ENCODE peak calls at places on chromosomes 3 and 15, in ten cellular contexts. One of them, this sample, is unnamed.

GRCh38 chr3:55461896-55462295 is 25.2 kb downstream of the WNT5A start:
- DNase-seq in ovary: no peak
- DNase-seq in A549: no peak
- DNase-seq in GM12878: no peak
- DNase-seq in spleen: no peak
- DNase-seq in uterus: no peak
- DNase-seq in lower leg skin: no peak
- DNase-seq in stomach: no peak
- DNase-seq in heart left ventricle: no peak
- DNase-seq in transverse colon: no peak
- DNase-seq in this sample: no peak

GRCh38 chr3:144343343-144343742 is 371.7 kb downstream of the DIPK2A start:
- DNase-seq in ovary: no peak
- DNase-seq in A549: no peak
- DNase-seq in GM12878: no peak
- DNase-seq in spleen: no peak
- DNase-seq in uterus: no peak
- DNase-seq in lower leg skin: no peak
- DNase-seq in stomach: no peak
- DNase-seq in heart left ventricle: no peak
- DNase-seq in transverse colon: no peak
- DNase-seq in this sample: no peak

GRCh38 chr3:121999931-122000330 is 22.1 kb downstream of the ILDR1 start:
- DNase-seq in ovary: no peak
- DNase-seq in A549: no peak
- DNase-seq in GM12878: no peak
- DNase-seq in spleen: no peak
- DNase-seq in uterus: no peak
- DNase-seq in lower leg skin: no peak
- DNase-seq in stomach: no peak
- DNase-seq in heart left ventricle: no peak
- DNase-seq in transverse colon: no peak
- DNase-seq in this sample: no peak

GRCh38 chr3:103976931-103977339 is 1389.8 kb upstream of the ALCAM start:
- DNase-seq in ovary: no peak
- DNase-seq in A549: no peak
- DNase-seq in GM12878: no peak
- DNase-seq in spleen: no peak
- DNase-seq in uterus: no peak
- DNase-seq in lower leg skin: no peak
- DNase-seq in stomach: no peak
- DNase-seq in heart left ventricle: no peak
- DNase-seq in transverse colon: no peak
- DNase-seq in this sample: no peak

GRCh38 chr3:52535411-52536111 is 844 bp upstream of the UQCC5 start:
- DNase-seq in ovary: peak; percentile 31
- DNase-seq in A549: no peak
- DNase-seq in GM12878: no peak
- DNase-seq in spleen: peak; percentile 56
- DNase-seq in uterus: no peak
- DNase-seq in lower leg skin: no peak
- DNase-seq in stomach: no peak
- DNase-seq in heart left ventricle: no peak
- DNase-seq in transverse colon: no peak
- DNase-seq in this sample: peak; percentile 26

GRCh38 chr3:172918165-172918564 is 167.6 kb downstream of the ECT2 start:
- DNase-seq in ovary: no peak
- DNase-seq in A549: no peak
- DNase-seq in GM12878: no peak
- DNase-seq in spleen: no peak
- DNase-seq in uterus: no peak
- DNase-seq in lower leg skin: no peak
- DNase-seq in stomach: no peak
- DNase-seq in heart left ventricle: no peak
- DNase-seq in transverse colon: no peak
- DNase-seq in this sample: no peak

GRCh38 chr3:31906182-31906581 is 74.9 kb downstream of the OSBPL10 start:
- DNase-seq in ovary: no peak
- DNase-seq in A549: no peak
- DNase-seq in GM12878: no peak
- DNase-seq in spleen: no peak
- DNase-seq in uterus: no peak
- DNase-seq in lower leg skin: no peak
- DNase-seq in stomach: no peak
- DNase-seq in heart left ventricle: no peak
- DNase-seq in transverse colon: no peak
- DNase-seq in this sample: no peak

GRCh38 chr15:89666147-89666857 is 11.0 kb upstream of the KIF7 start:
- DNase-seq in ovary: no peak
- DNase-seq in A549: no peak
- DNase-seq in GM12878: no peak
- DNase-seq in spleen: no peak
- DNase-seq in uterus: no peak
- DNase-seq in lower leg skin: no peak
- DNase-seq in stomach: no peak
- DNase-seq in heart left ventricle: no peak
- DNase-seq in transverse colon: no peak
- DNase-seq in this sample: no peak

GRCh38 chr3:71504250-71505036 is 79.1 kb downstream of the FOXP1 start:
- DNase-seq in ovary: no peak
- DNase-seq in A549: peak; percentile 85
- DNase-seq in GM12878: no peak
- DNase-seq in spleen: no peak
- DNase-seq in uterus: no peak
- DNase-seq in lower leg skin: no peak
- DNase-seq in stomach: no peak
- DNase-seq in heart left ventricle: no peak
- DNase-seq in transverse colon: no peak
- DNase-seq in this sample: peak; percentile 56

GRCh38 chr3:123201557-123202427 is at the start of gene SEC22A:
- DNase-seq in ovary: peak; percentile 92
- DNase-seq in A549: peak; percentile 93
- DNase-seq in GM12878: peak; percentile 89
- DNase-seq in spleen: peak; percentile 99
- DNase-seq in uterus: peak; percentile 94
- DNase-seq in lower leg skin: peak; percentile 90
- DNase-seq in stomach: peak; percentile 95
- DNase-seq in heart left ventricle: peak; percentile 93
- DNase-seq in transverse colon: peak; percentile 97
- DNase-seq in this sample: peak; percentile 94
- TF ChIP-seq POLR2A in ovary: peak; percentile 75
- TF ChIP-seq POLR2A in A549: peak; percentile 71
- TF ChIP-seq POLR2A in GM12878: peak; percentile 86
- TF ChIP-seq POLR2A in spleen: peak; percentile 7
- TF ChIP-seq POLR2A in uterus: peak; percentile 66
- TF ChIP-seq POLR2A in lower leg skin: peak; percentile 36
- TF ChIP-seq POLR2A in stomach: no peak
- TF ChIP-seq POLR2A in heart left ventricle: peak; percentile 80
- TF ChIP-seq POLR2A in transverse colon: peak; percentile 76
- TF ChIP-seq POLR2A in this sample: peak; percentile 77

DNA sequence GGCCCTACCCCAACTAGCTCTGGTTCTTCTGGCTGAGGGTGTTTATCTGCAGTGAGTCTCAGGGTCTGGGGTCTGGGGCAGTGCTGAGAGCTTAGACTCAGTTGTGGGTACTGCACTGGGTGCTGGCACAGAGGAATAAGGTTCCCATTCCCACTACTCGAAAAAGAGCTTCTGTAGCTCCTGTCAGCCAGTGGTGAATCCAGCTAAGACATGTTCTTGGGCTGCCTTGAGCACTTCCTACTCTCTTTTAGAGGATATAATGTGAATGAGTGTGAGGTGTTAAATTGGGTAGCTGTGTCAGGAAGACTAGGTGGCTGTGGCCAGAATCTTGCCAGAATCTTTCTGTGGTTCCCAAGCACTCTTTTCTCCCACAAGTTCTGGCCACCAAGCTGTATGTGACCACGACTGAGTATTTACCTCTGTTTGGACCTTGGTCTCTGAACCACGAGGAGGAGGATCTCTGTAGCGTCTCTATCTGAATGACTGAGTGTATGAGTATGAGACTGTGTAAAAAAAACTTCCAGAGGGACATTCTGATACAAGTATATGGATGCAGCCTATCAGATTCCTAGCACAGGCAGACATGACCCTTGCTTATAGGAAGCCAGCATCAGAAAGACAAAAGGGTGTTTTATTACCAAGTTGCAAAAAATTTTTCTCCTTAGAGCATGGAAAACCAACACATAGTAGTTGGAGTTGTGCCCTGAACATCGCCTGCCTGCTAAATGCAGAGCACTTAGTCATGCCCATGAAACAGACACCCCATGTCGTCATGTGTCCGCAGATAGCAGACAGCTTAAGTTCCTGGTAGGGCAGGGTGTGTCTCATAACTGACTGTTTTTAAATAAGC is 30.6 kb downstream of the DAG1 start:
- DNase-seq in ovary: peak; percentile 41
- DNase-seq in A549: peak; percentile 92
- DNase-seq in GM12878: no peak
- DNase-seq in spleen: no peak
- DNase-seq in uterus: peak; percentile 77
- DNase-seq in lower leg skin: peak; percentile 83
- DNase-seq in stomach: peak; percentile 53
- DNase-seq in heart left ventricle: no peak
- DNase-seq in transverse colon: peak; percentile 68
- DNase-seq in this sample: peak; percentile 76
- TF ChIP-seq POLR2A in ovary: no peak
- TF ChIP-seq POLR2A in A549: no peak
- TF ChIP-seq POLR2A in GM12878: no peak
- TF ChIP-seq POLR2A in spleen: no peak
- TF ChIP-seq POLR2A in uterus: no peak
- TF ChIP-seq POLR2A in lower leg skin: no peak
- TF ChIP-seq POLR2A in stomach: no peak
- TF ChIP-seq POLR2A in heart left ventricle: no peak
- TF ChIP-seq POLR2A in transverse colon: no peak
- TF ChIP-seq POLR2A in this sample: no peak

GRCh38 chr15:66359740-66360139 is 3.3 kb upstream of the TIPIN start:
- DNase-seq in ovary: no peak
- DNase-seq in A549: peak; percentile 20
- DNase-seq in GM12878: peak; percentile 24
- DNase-seq in spleen: no peak
- DNase-seq in uterus: no peak
- DNase-seq in lower leg skin: no peak
- DNase-seq in stomach: no peak
- DNase-seq in heart left ventricle: no peak
- DNase-seq in transverse colon: peak; percentile 20
- DNase-seq in this sample: no peak

GRCh38 chr15:66356069-66356358 is 471 bp downstream of the TIPIN start:
- DNase-seq in ovary: no peak
- DNase-seq in A549: no peak
- DNase-seq in GM12878: no peak
- DNase-seq in spleen: no peak
- DNase-seq in uterus: no peak
- DNase-seq in lower leg skin: no peak
- DNase-seq in stomach: no peak
- DNase-seq in heart left ventricle: no peak
- DNase-seq in transverse colon: no peak
- DNase-seq in this sample: no peak

GRCh38 chr15:66356359-66357236 is at the start of gene TIPIN:
- DNase-seq in ovary: peak; percentile 99
- DNase-seq in A549: peak; percentile 98
- DNase-seq in GM12878: peak; percentile 87
- DNase-seq in spleen: peak; percentile 99
- DNase-seq in uterus: peak; percentile 96
- DNase-seq in lower leg skin: peak; percentile 90
- DNase-seq in stomach: peak; percentile 97
- DNase-seq in heart left ventricle: peak; percentile 99
- DNase-seq in transverse colon: peak; percentile 98
- DNase-seq in this sample: peak; percentile 83
- TF ChIP-seq POLR2A in ovary: peak; percentile 44
- TF ChIP-seq POLR2A in A549: peak; percentile 89
- TF ChIP-seq POLR2A in GM12878: peak; percentile 97
- TF ChIP-seq POLR2A in spleen: no peak
- TF ChIP-seq POLR2A in uterus: no peak
- TF ChIP-seq POLR2A in lower leg skin: no peak
- TF ChIP-seq POLR2A in stomach: no peak
- TF ChIP-seq POLR2A in heart left ventricle: peak; percentile 45
- TF ChIP-seq POLR2A in transverse colon: peak; percentile 53
- TF ChIP-seq POLR2A in this sample: peak; percentile 82

GRCh38 chr3:141738636-141739363 is 702 bp downstream of the RNF7 start:
- DNase-seq in ovary: no peak
- DNase-seq in A549: peak; percentile 51
- DNase-seq in GM12878: no peak
- DNase-seq in spleen: no peak
- DNase-seq in uterus: no peak
- DNase-seq in lower leg skin: no peak
- DNase-seq in stomach: no peak
- DNase-seq in heart left ventricle: no peak
- DNase-seq in transverse colon: peak; percentile 82
- DNase-seq in this sample: peak; percentile 24

GRCh38 chr3:141739731-141740130 is 1.6 kb downstream of the RNF7 start:
- DNase-seq in ovary: no peak
- DNase-seq in A549: no peak
- DNase-seq in GM12878: no peak
- DNase-seq in spleen: no peak
- DNase-seq in uterus: no peak
- DNase-seq in lower leg skin: no peak
- DNase-seq in stomach: no peak
- DNase-seq in heart left ventricle: no peak
- DNase-seq in transverse colon: no peak
- DNase-seq in this sample: no peak

GRCh38 chr3:141737108-141737507 is 990 bp upstream of the RNF7 start:
- DNase-seq in ovary: no peak
- DNase-seq in A549: no peak
- DNase-seq in GM12878: no peak
- DNase-seq in spleen: peak; percentile 75
- DNase-seq in uterus: no peak
- DNase-seq in lower leg skin: no peak
- DNase-seq in stomach: no peak
- DNase-seq in heart left ventricle: no peak
- DNase-seq in transverse colon: peak; percentile 10
- DNase-seq in this sample: no peak

GRCh38 chr3:141735789-141736465 is 2.2 kb upstream of the RNF7 start:
- DNase-seq in ovary: no peak
- DNase-seq in A549: no peak
- DNase-seq in GM12878: no peak
- DNase-seq in spleen: no peak
- DNase-seq in uterus: no peak
- DNase-seq in lower leg skin: no peak
- DNase-seq in stomach: no peak
- DNase-seq in heart left ventricle: no peak
- DNase-seq in transverse colon: no peak
- DNase-seq in this sample: no peak

DNA sequence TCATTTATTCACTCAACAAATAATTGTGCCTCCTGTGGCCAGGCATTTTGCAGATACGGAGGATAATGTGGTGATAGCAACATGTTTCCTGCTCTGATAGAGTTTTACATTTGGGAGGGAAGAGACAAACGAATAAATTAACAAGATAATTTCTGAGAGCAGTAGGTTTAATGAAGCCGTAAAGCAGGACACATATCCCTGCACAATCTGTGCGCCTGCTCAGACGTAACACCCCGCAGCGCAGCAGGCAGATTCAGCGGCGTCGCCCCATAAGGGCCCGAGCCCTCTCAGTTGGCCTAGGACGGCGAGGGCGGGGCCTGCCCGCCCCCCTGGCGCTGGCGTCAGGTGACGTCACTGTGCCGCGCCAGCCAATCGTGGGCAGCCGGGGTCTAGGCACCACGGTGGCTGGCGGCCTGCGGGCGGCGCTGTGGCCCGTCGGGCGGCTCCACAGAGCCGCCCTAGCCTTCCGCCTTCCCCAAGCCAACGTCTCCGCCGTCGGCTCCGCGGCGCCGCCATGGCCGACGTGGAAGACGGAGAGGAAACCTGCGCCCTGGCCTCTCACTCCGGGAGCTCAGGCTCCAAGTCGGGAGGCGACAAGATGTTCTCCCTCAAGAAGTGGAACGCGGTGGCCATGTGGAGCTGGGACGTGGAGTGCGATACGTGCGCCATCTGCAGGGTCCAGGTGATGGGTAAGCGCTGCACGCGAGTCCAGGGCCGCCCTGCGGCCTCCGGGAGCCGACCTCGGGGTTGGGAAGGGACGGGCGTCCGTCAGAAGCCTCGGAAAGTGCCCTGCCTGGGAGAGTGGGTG is at the start of gene RNF7:
- DNase-seq in ovary: peak; percentile 96
- DNase-seq in A549: peak; percentile 96
- DNase-seq in GM12878: peak; percentile 83
- DNase-seq in spleen: peak; percentile 99
- DNase-seq in uterus: peak; percentile 91
- DNase-seq in lower leg skin: peak; percentile 93
- DNase-seq in stomach: peak; percentile 96
- DNase-seq in heart left ventricle: peak; percentile 99
- DNase-seq in transverse colon: peak; percentile 97
- DNase-seq in this sample: peak; percentile 88
- TF ChIP-seq POLR2A in ovary: peak; percentile 77
- TF ChIP-seq POLR2A in A549: peak; percentile 69
- TF ChIP-seq POLR2A in GM12878: peak; percentile 97
- TF ChIP-seq POLR2A in spleen: no peak
- TF ChIP-seq POLR2A in uterus: peak; percentile 79
- TF ChIP-seq POLR2A in lower leg skin: peak; percentile 6
- TF ChIP-seq POLR2A in stomach: no peak
- TF ChIP-seq POLR2A in heart left ventricle: peak; percentile 83
- TF ChIP-seq POLR2A in transverse colon: no peak
- TF ChIP-seq POLR2A in this sample: no peak

This sample was measured in H54.